ENCODE peak calls at places on chromosome 13, in seven cellular contexts. C is stimulated activated CD4-positive, alpha-beta T cell treated with anti-CD3 and anti-CD28 coated beads, Interleukin-4, amount 100 ng/mL, for 1 hour; O is HFF-Myc; K is stomach; L is HTR-8/SVneo; V is AG20443; W is T-helper 9 cell. Q is an unnamed sample.

GRCh38 chr13:100610399-100611347 is 22.1 kb upstream of the GGACT start:
- DNase-seq in C (no peak), O (no peak), K (no peak), L (no peak), V (no peak), W (no peak), Q (no peak)

GRCh38 chr13:84433024-84433423 is 550.8 kb upstream of the SLITRK1 start:
- DNase-seq in C (no peak), O (no peak), K (no peak), L (peak), V (peak), W (no peak), Q (no peak)

GRCh38 chr13:98976338-98976737 is 1.5 kb downstream of the DOCK9 start:
- DNase-seq in C (no peak), O (no peak), K (no peak), L (no peak), V (no peak), W (no peak), Q (no peak)

GRCh38 chr13:40340368-40341085 is 325.9 kb downstream of the FOXO1 start:
- DNase-seq in C (no peak), O (no peak), K (no peak), L (peak), V (no peak), W (no peak), Q (no peak)

GRCh38 chr13:27006519-27007161 is 165.0 kb downstream of the USP12 start:
- DNase-seq in C (no peak), O (no peak), K (peak), L (no peak), V (peak), W (no peak), Q (no peak)

GRCh38 chr13:33188093-33188882 is 97.3 kb downstream of the STARD13 start:
- DNase-seq in C (no peak), O (no peak), K (no peak), L (no peak), V (no peak), W (no peak), Q (no peak)

GRCh38 chr13:99380402-99380801 is 73.2 kb upstream of the GPR183 start:
- DNase-seq in C (no peak), O (no peak), K (no peak), L (no peak), V (no peak), W (no peak), Q (no peak)

GRCh38 chr13:37453246-37453645 is 145.3 kb downstream of the POSTN start:
- DNase-seq in C (no peak), O (no peak), K (no peak), L (no peak), V (no peak), W (no peak), Q (no peak)

GRCh38 chr13:46354143-46355087 is 32.6 kb downstream of the RUBCNL start:
- DNase-seq in C (no peak), O (peak), K (no peak), L (peak), V (peak), W (no peak), Q (peak)

GRCh38 chr13:26021516-26021915 is 30.3 kb downstream of the SHISA2 start:
- DNase-seq in C (no peak), O (no peak), K (no peak), L (no peak), V (no peak), W (no peak), Q (no peak)

GRCh38 chr13:79404985-79405384 is 1.1 kb downstream of the RBM26 start:
- DNase-seq in C (peak), O (no peak), K (no peak), L (no peak), V (no peak), W (no peak), Q (no peak)

GRCh38 chr13:32001392-32001768 is 30.2 kb upstream of the FRY start:
- DNase-seq in C (no peak), O (peak), K (no peak), L (peak), V (peak), W (no peak), Q (peak)

GRCh38 chr13:106532111-106532929 is 3.1 kb downstream of the EFNB2 start:
- DNase-seq in C (no peak), O (no peak), K (no peak), L (no peak), V (no peak), W (no peak), Q (no peak)